ENCODE peak calls at places on chromosomes 11 and 22, in eight cellular contexts. K is cardiac fibroblast; L is NCI-H1092; I is SJSA1; J is stomach; M is stimulated activated naive CD4-positive, alpha-beta T cell; R is stimulated activated naive CD8-positive, alpha-beta T cell treated with anti-CD3 and anti-CD28 coated beads, Interleukin-15, amount 100 ng/mL, for 72 hours; E is mesenteric fat pad. H is an unnamed sample.

GRCh38 chr22:35459423-35459894 is 59.5 kb downstream of the MCM5 start:
- DNase-seq in L (no peak), M (no peak), E (no peak), K (no peak), R (no peak), J (no peak), I (no peak), H (no peak)

GRCh38 chr22:47090591-47091240 is 328.3 kb downstream of the TBC1D22A start:
- DNase-seq in E (peak; percentile 59), L (no peak), M (peak; percentile 66), K (peak; percentile 64), J (no peak), I (peak; percentile 67), R (no peak), H (peak; percentile 61)

GRCh38 chr11:93528757-93529639 is 14.2 kb downstream of the SMCO4 start:
- DNase-seq in R (no peak), K (no peak), L (no peak), M (no peak), E (no peak), I (no peak), J (no peak), H (no peak)

GRCh38 chr11:105689636-105690035 is 79.8 kb downstream of the GRIA4 start:
- DNase-seq in K (no peak), J (no peak), M (no peak), L (no peak), E (no peak), I (no peak), R (no peak), H (no peak)

GRCh38 chr11:70689764-70690163 is 291.4 kb downstream of the CTTN start:
- DNase-seq in M (no peak), I (no peak), L (no peak), E (no peak), R (no peak), J (no peak), K (no peak), H (no peak)

GRCh38 chr11:66277475-66278391 is at the start of gene CNIH2:
- DNase-seq in I (no peak), L (peak; percentile 33), M (peak; percentile 30), R (no peak), E (no peak), J (peak; percentile 39), K (no peak), H (peak; percentile 66)

GRCh38 chr22:21978564-21979386 is 3.8 kb downstream of the TOP3B start:
- DNase-seq in K (no peak), R (no peak), E (no peak), J (no peak), L (no peak), I (no peak), M (no peak), H (no peak)

GRCh38 chr11:78645226-78646202 is 70.8 kb upstream of the NARS2 start:
- DNase-seq in J (peak; percentile 79), I (peak; percentile 41), E (no peak), M (no peak), K (peak; percentile 76), L (peak; percentile 60), R (peak; percentile 55), H (peak; percentile 50)

GRCh38 chr11:116353517-116353916 is 419.3 kb downstream of the BUD13 start:
- DNase-seq in I (no peak), L (no peak), R (no peak), J (no peak), E (no peak), M (no peak), K (no peak), H (no peak)

GRCh38 chr11:32658639-32659406 is 75.2 kb downstream of the EIF3M start:
- DNase-seq in K (no peak), M (no peak), L (no peak), I (no peak), E (no peak), J (no peak), R (no peak), H (no peak)

GRCh38 chr22:45709004-45709739 is 37.5 kb downstream of the ATXN10 start:
- DNase-seq in M (no peak), L (no peak), J (no peak), K (peak; percentile 47), E (no peak), I (peak; percentile 72), R (no peak), H (no peak)

GRCh38 chr22:29784451-29785361 is 17.5 kb downstream of the UQCR10 start:
- DNase-seq in I (no peak), L (no peak), K (peak; percentile 81), E (no peak), R (no peak), M (no peak), J (peak; percentile 44), H (no peak)

GRCh38 chr11:10454902-10455631 is at the start of gene AMPD3:
- DNase-seq in K (peak; percentile 69), R (peak; percentile 55), J (no peak), E (no peak), I (peak; percentile 75), M (no peak), L (peak; percentile 60), H (no peak)

GRCh38 chr11:77046060-77046501 is 11.9 kb downstream of the B3GNT6 start:
- DNase-seq in L (no peak), R (peak; percentile 68), K (peak; percentile 12), I (no peak), J (peak; percentile 67), M (peak; percentile 20), E (no peak), H (peak; percentile 73)

GRCh38 chr11:118358071-118358470 is 1.3 kb upstream of the UBE4A start:
- DNase-seq in L (no peak), I (no peak), J (no peak), K (no peak), R (no peak), M (no peak), E (no peak), H (no peak)

GRCh38 chr11:57500926-57501325 is 14.6 kb downstream of the SLC43A1 start:
- DNase-seq in J (no peak), K (no peak), I (no peak), E (no peak), M (no peak), L (no peak), R (no peak), H (no peak)

GRCh38 chr11:118434553-118435232 is 1.6 kb upstream of the KMT2A start:
- DNase-seq in M (peak; percentile 35), I (peak; percentile 34), K (peak; percentile 37), L (peak; percentile 57), J (no peak), E (no peak), R (peak; percentile 58), H (peak; percentile 24)

GRCh38 chr22:23862103-23862502 is 4.4 kb downstream of the SLC2A11 start:
- DNase-seq in L (peak; percentile 19), M (no peak), I (no peak), R (peak; percentile 58), K (peak; percentile 68), J (no peak), E (no peak), H (peak; percentile 11)

H was measured in naive thymus-derived CD8-positive, alpha-beta T cell.